ENCODE peak calls at places on chromosome 18, in four cellular contexts. One of them, this sample, is unnamed.

GRCh38 chr18:54926593-54927297 is 32.5 kb downstream of the CCDC68 start:
- DNase-seq in nucleus accumbens: no peak
- DNase-seq in astrocyte of the spinal cord: no peak
- DNase-seq in endothelial cell: no peak
- DNase-seq in this sample: no peak

GRCh38 chr18:78875268-78875997 is 104.2 kb upstream of the SALL3 start:
- DNase-seq in nucleus accumbens: no peak
- DNase-seq in astrocyte of the spinal cord: no peak
- DNase-seq in endothelial cell: no peak
- DNase-seq in this sample: no peak

GRCh38 chr18:32735781-32736180 is 37.0 kb downstream of the KLHL14 start:
- DNase-seq in nucleus accumbens: no peak
- DNase-seq in astrocyte of the spinal cord: peak; percentile 79
- DNase-seq in endothelial cell: no peak
- DNase-seq in this sample: no peak

GRCh38 chr18:11268691-11269686 is 119.6 kb upstream of the PIEZO2 start:
- DNase-seq in endothelial cell: no peak
- DNase-seq in astrocyte of the spinal cord: peak; percentile 60
- DNase-seq in nucleus accumbens: no peak
- DNase-seq in this sample: no peak

GRCh38 chr18:8778386-8778785 is 73.0 kb downstream of the MTCL1 start:
- DNase-seq in nucleus accumbens: no peak
- DNase-seq in astrocyte of the spinal cord: no peak
- DNase-seq in endothelial cell: no peak
- DNase-seq in this sample: no peak

GRCh38 chr18:13318644-13319501 is 100.3 kb downstream of the LDLRAD4 start:
- DNase-seq in endothelial cell: no peak
- DNase-seq in nucleus accumbens: no peak
- DNase-seq in astrocyte of the spinal cord: no peak
- DNase-seq in this sample: no peak

GRCh38 chr18:39199231-39199855 is 1633.7 kb upstream of the CELF4 start:
- DNase-seq in nucleus accumbens: no peak
- DNase-seq in endothelial cell: no peak
- DNase-seq in astrocyte of the spinal cord: peak; percentile 31
- DNase-seq in this sample: no peak

GRCh38 chr18:59927246-59927825 is 27.5 kb downstream of the PMAIP1 start:
- DNase-seq in nucleus accumbens: no peak
- DNase-seq in endothelial cell: no peak
- DNase-seq in astrocyte of the spinal cord: no peak
- DNase-seq in this sample: peak; percentile 3

GRCh38 chr18:45386256-45386655 is 229.0 kb upstream of the SLC14A2 start:
- DNase-seq in nucleus accumbens: no peak
- DNase-seq in endothelial cell: peak; percentile 57
- DNase-seq in astrocyte of the spinal cord: peak; percentile 26
- DNase-seq in this sample: no peak

GRCh38 chr18:78790511-78790910 is 189.1 kb upstream of the SALL3 start:
- DNase-seq in astrocyte of the spinal cord: no peak
- DNase-seq in nucleus accumbens: no peak
- DNase-seq in endothelial cell: no peak
- DNase-seq in this sample: no peak

GRCh38 chr18:68763082-68763481 is 34.8 kb upstream of the CCDC102B start:
- DNase-seq in astrocyte of the spinal cord: peak; percentile 48
- DNase-seq in nucleus accumbens: no peak
- DNase-seq in endothelial cell: no peak
- DNase-seq in this sample: no peak

GRCh38 chr18:38619129-38619528 is 1053.5 kb upstream of the CELF4 start:
- DNase-seq in endothelial cell: no peak
- DNase-seq in astrocyte of the spinal cord: no peak
- DNase-seq in nucleus accumbens: no peak
- DNase-seq in this sample: no peak

GRCh38 chr18:78496095-78496494 is 483.5 kb upstream of the SALL3 start:
- DNase-seq in astrocyte of the spinal cord: no peak
- DNase-seq in endothelial cell: no peak
- DNase-seq in nucleus accumbens: no peak
- DNase-seq in this sample: no peak

GRCh38 chr18:49768051-49768391 is 45.3 kb downstream of the ACAA2 start:
- DNase-seq in endothelial cell: peak; percentile 61
- DNase-seq in astrocyte of the spinal cord: peak; percentile 80
- DNase-seq in nucleus accumbens: no peak
- DNase-seq in this sample: no peak

GRCh38 chr18:76721207-76721996 is 101.0 kb upstream of the ZNF236 start:
- DNase-seq in nucleus accumbens: no peak
- DNase-seq in endothelial cell: no peak
- DNase-seq in astrocyte of the spinal cord: no peak
- DNase-seq in this sample: no peak

GRCh38 chr18:8848541-8848940 is 143.2 kb downstream of the MTCL1 start:
- DNase-seq in nucleus accumbens: no peak
- DNase-seq in astrocyte of the spinal cord: no peak
- DNase-seq in endothelial cell: no peak
- DNase-seq in this sample: no peak

GRCh38 chr18:3400567-3401296 is 49.2 kb upstream of the TGIF1 start:
- DNase-seq in astrocyte of the spinal cord: no peak
- DNase-seq in nucleus accumbens: no peak
- DNase-seq in endothelial cell: no peak
- DNase-seq in this sample: no peak

GRCh38 chr18:8813621-8814020 is 108.3 kb downstream of the MTCL1 start:
- DNase-seq in nucleus accumbens: no peak
- DNase-seq in astrocyte of the spinal cord: no peak
- DNase-seq in endothelial cell: no peak
- DNase-seq in this sample: no peak

GRCh38 chr18:73318732-73319479 is 451.1 kb upstream of the NETO1 start:
- DNase-seq in endothelial cell: no peak
- DNase-seq in astrocyte of the spinal cord: no peak
- DNase-seq in nucleus accumbens: no peak
- DNase-seq in this sample: no peak

GRCh38 chr18:37483221-37483971 is 82.2 kb downstream of the CELF4 start:
- DNase-seq in astrocyte of the spinal cord: peak; percentile 12
- DNase-seq in endothelial cell: peak; percentile 54
- DNase-seq in nucleus accumbens: no peak
- DNase-seq in this sample: no peak

GRCh38 chr18:23422751-23423418 is 30.2 kb upstream of the RIOK3 start:
- DNase-seq in nucleus accumbens: no peak
- DNase-seq in endothelial cell: no peak
- DNase-seq in astrocyte of the spinal cord: no peak
- DNase-seq in this sample: no peak

GRCh38 chr18:53380063-53380639 is 844.3 kb downstream of the MBD2 start:
- DNase-seq in endothelial cell: peak; percentile 6
- DNase-seq in nucleus accumbens: no peak
- DNase-seq in astrocyte of the spinal cord: peak; percentile 64
- DNase-seq in this sample: peak; percentile 55

GRCh38 chr18:48007955-48008701 is 77.7 kb upstream of the SMAD2 start:
- DNase-seq in endothelial cell: peak; percentile 82
- DNase-seq in nucleus accumbens: no peak
- DNase-seq in astrocyte of the spinal cord: peak; percentile 51
- DNase-seq in this sample: no peak

GRCh38 chr18:57475408-57475807 is 40.2 kb downstream of the ONECUT2 start:
- DNase-seq in endothelial cell: no peak
- DNase-seq in nucleus accumbens: no peak
- DNase-seq in astrocyte of the spinal cord: no peak
- DNase-seq in this sample: no peak

GRCh38 chr18:36406805-36407204 is 109.3 kb downstream of the FHOD3 start:
- DNase-seq in astrocyte of the spinal cord: no peak
- DNase-seq in nucleus accumbens: no peak
- DNase-seq in endothelial cell: no peak
- DNase-seq in this sample: no peak

GRCh38 chr18:2410688-2411087 is 160.6 kb downstream of the METTL4 start:
- DNase-seq in endothelial cell: no peak
- DNase-seq in nucleus accumbens: no peak
- DNase-seq in astrocyte of the spinal cord: peak; percentile 59
- DNase-seq in this sample: peak; percentile 34

GRCh38 chr18:37276111-37276510 is 289.5 kb downstream of the CELF4 start:
- DNase-seq in endothelial cell: no peak
- DNase-seq in astrocyte of the spinal cord: no peak
- DNase-seq in nucleus accumbens: no peak
- DNase-seq in this sample: no peak

GRCh38 chr18:36933552-36933951 is 104.6 kb downstream of the KIAA1328 start:
- DNase-seq in endothelial cell: no peak
- DNase-seq in astrocyte of the spinal cord: no peak
- DNase-seq in nucleus accumbens: no peak
- DNase-seq in this sample: no peak

This sample was measured in putamen.